ENCODE peak calls at places on chromosome 22, in six cellular contexts. N, C, F, I, J and U are unnamed samples.

GRCh38 chr22:27685971-27686370 is 115.6 kb downstream of the MN1 start:
- DNase-seq in J (no peak), C (no peak), N (no peak), I (no peak), F (no peak), U (no peak)

GRCh38 chr22:50488006-50488677 is 1.5 kb downstream of the MIOX start:
- DNase-seq in C (no peak), N (no peak), I (no peak), J (no peak), F (no peak), U (no peak)

GRCh38 chr22:25148149-25148691 is 51.4 kb upstream of the CRYBB3 start:
- DNase-seq in F (no peak), N (no peak), I (no peak), J (no peak), C (no peak), U (no peak)

GRCh38 chr22:38614331-38615122 is 41.7 kb downstream of the FAM227A start:
- DNase-seq in F (no peak), C (peak), J (no peak), N (no peak), I (no peak), U (no peak)

GRCh38 chr22:11360632-11361031 is 4167.4 kb upstream of the OR11H1 start:
- DNase-seq in J (no peak), C (no peak), I (no peak), F (no peak), N (no peak), U (no peak)

GRCh38 chr22:36616682-36617081 is 86.9 kb downstream of the CACNG2 start:
- DNase-seq in N (no peak), J (no peak), C (no peak), F (no peak), I (no peak), U (no peak)

GRCh38 chr22:23777776-23778575 is 5.3 kb downstream of the MMP11 start:
- DNase-seq in J (no peak), F (no peak), N (no peak), C (no peak), I (peak), U (no peak)

GRCh38 chr22:43921361-43921760 is 2.2 kb upstream of the PNPLA3 start:
- DNase-seq in C (peak), J (peak), I (no peak), F (no peak), N (no peak), U (peak)

GRCh38 chr22:48106215-48106614 is 1343.8 kb downstream of the TBC1D22A start:
- DNase-seq in F (no peak), N (no peak), J (no peak), I (no peak), C (no peak), U (no peak)